ENCODE peak calls at places on chromosomes 7 and 10, in nine cellular contexts. S, X, V, L, R, P, Y, M and B are unnamed samples.
A peak's percentile ranks its signal among the peaks of the same experiment; 100 is the strongest.

GRCh38 chr7:100799037-100799896 is 28.1 kb downstream of the EPHB4 start:
- DNase-seq in V (no peak), P (peak; percentile 53), M (no peak), X (peak; percentile 52), S (peak; percentile 75), R (peak; percentile 46), L (no peak), Y (peak; percentile 73), B (peak; percentile 43)

GRCh38 chr7:159144756-159145543 is at the start of gene VIPR2:
- DNase-seq in X (no peak), S (no peak), L (no peak), Y (no peak), R (no peak), P (peak; percentile 50), V (peak; percentile 74), M (no peak), B (no peak)

GRCh38 chr10:73169320-73169719 is 1.4 kb downstream of the FAM149B1 start:
- DNase-seq in M (no peak), S (no peak), P (no peak), L (no peak), Y (no peak), V (no peak), X (no peak), R (no peak), B (no peak)

GRCh38 chr10:86899670-86900276 is 57.6 kb downstream of the MMRN2 start:
- DNase-seq in L (peak; percentile 15), Y (peak; percentile 66), V (no peak), M (no peak), S (peak; percentile 63), X (peak; percentile 77), R (peak; percentile 44), P (no peak), B (peak; percentile 87)

GRCh38 chr10:48608279-48608681 is 3.4 kb upstream of the ARHGAP22 start:
- DNase-seq in L (no peak), X (no peak), Y (peak; percentile 29), R (peak; percentile 48), V (no peak), P (no peak), M (no peak), S (peak; percentile 32), B (no peak)

GRCh38 chr7:117069379-117069778 is 116.1 kb downstream of the ST7 start:
- DNase-seq in L (no peak), R (no peak), X (no peak), V (no peak), Y (no peak), P (no peak), M (no peak), S (no peak), B (no peak)

GRCh38 chr10:93436577-93436976 is 45.6 kb downstream of the MYOF start:
- DNase-seq in R (peak; percentile 77), S (no peak), Y (no peak), M (peak; percentile 84), P (no peak), L (peak; percentile 56), V (no peak), X (peak; percentile 99), B (no peak)

GRCh38 chr7:28904539-28905143 is 53.5 kb downstream of the TRIL start:
- DNase-seq in R (no peak), Y (no peak), S (no peak), V (no peak), X (no peak), L (no peak), M (no peak), P (no peak), B (no peak)

GRCh38 chr10:14758994-14759664 is 15.6 kb downstream of the FAM107B start:
- DNase-seq in L (no peak), V (no peak), P (no peak), X (no peak), Y (no peak), R (no peak), M (no peak), S (peak; percentile 70), B (no peak)

GRCh38 chr10:22369433-22370072 is 24.3 kb downstream of the SPAG6 start:
- DNase-seq in X (no peak), Y (no peak), S (no peak), R (peak; percentile 19), L (no peak), P (no peak), V (no peak), M (no peak), B (no peak)

GRCh38 chr10:86658751-86659150 is 4.4 kb downstream of the OPN4 start:
- DNase-seq in M (no peak), X (no peak), L (no peak), S (no peak), V (peak; percentile 65), R (no peak), P (no peak), Y (no peak), B (no peak)

GRCh38 chr10:92387289-92387940 is 96.4 kb downstream of the MARCHF5 start:
- DNase-seq in M (peak; percentile 16), X (peak; percentile 58), P (no peak), L (no peak), R (peak; percentile 17), V (no peak), S (no peak), Y (no peak), B (peak; percentile 15)

GRCh38 chr7:28481131-28481926 is 69.0 kb downstream of the CREB5 start:
- DNase-seq in Y (no peak), R (no peak), P (no peak), L (no peak), M (peak; percentile 23), X (peak; percentile 57), S (no peak), V (no peak), B (no peak)

GRCh38 chr7:11548532-11548931 is 283.5 kb downstream of the THSD7A start:
- DNase-seq in X (peak; percentile 10), L (no peak), P (no peak), Y (no peak), R (no peak), S (no peak), M (no peak), V (no peak), B (no peak)

GRCh38 chr7:82264752-82265305 is 178.7 kb downstream of the CACNA2D1 start:
- DNase-seq in L (no peak), R (no peak), S (no peak), Y (no peak), V (no peak), X (no peak), M (no peak), P (no peak), B (no peak)

GRCh38 chr10:96664563-96664962 is 55.8 kb downstream of the PIK3AP1 start:
- DNase-seq in X (no peak), P (no peak), M (no peak), R (no peak), S (no peak), Y (no peak), L (no peak), V (no peak), B (no peak)

GRCh38 chr10:65735382-65735781 is 1190.5 kb upstream of the LRRTM3 start:
- DNase-seq in X (no peak), V (no peak), Y (no peak), P (no peak), M (no peak), L (no peak), R (no peak), S (no peak), B (no peak)

GRCh38 chr10:95276367-95277200 is 14.2 kb downstream of the PDLIM1 start:
- DNase-seq in S (no peak), Y (no peak), M (no peak), P (no peak), V (no peak), X (no peak), R (peak; percentile 89), L (no peak), B (no peak)

GRCh38 chr10:17472481-17473227 is 18.3 kb upstream of the ST8SIA6 start:
- DNase-seq in M (no peak), S (no peak), X (no peak), L (no peak), R (no peak), P (no peak), V (no peak), Y (no peak), B (no peak)

GRCh38 chr7:34091330-34091917 is 186.1 kb downstream of the BMPER start:
- DNase-seq in X (peak; percentile 65), P (no peak), L (no peak), S (peak; percentile 33), R (peak; percentile 42), Y (no peak), M (peak; percentile 18), V (no peak), B (no peak)
- TF ChIP-seq CTCF in X (peak; percentile 58), P (peak; percentile 46), L (no peak), S (peak; percentile 20), R (peak; percentile 64), Y (no peak), M (peak; percentile 51), V (peak; percentile 28), B (no peak)

DNA sequence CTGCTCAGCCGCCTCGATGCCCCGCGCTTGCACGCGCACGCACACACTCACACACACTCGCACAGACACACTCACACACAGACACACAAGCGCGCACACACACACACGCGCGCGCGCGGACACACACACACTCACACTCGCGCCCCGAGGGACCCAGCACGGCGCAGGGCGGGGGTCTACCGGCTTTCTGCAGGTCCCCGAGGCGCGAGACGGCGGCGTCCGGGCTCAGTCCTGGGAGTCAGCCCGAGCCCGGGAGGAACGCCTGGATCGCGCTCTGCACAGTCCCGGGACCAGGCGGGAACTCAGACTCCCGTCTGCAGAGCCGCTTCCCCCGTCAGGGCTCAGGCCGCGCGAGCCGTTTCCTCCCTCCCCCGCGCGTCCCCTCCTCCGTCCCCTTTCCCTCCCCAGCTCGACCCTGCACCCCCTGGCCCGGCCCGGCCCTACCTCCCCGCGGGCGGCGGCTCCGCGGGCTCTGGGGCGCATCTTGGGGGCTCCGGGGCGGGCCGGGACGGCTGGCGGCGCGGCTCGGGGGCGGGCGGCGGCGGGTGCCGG is 477 bp downstream of the DENND2A start:
- DNase-seq in V (peak; percentile 82), S (peak; percentile 34), M (no peak), P (peak; percentile 57), R (no peak), X (peak; percentile 52), L (no peak), Y (no peak), B (no peak)
- H3K4me3 ChIP-seq in V (peak overlapping the region; percentile 39), S (peak overlapping the region; percentile 58), M (peak overlapping the region; percentile 79), P (peak overlapping the region; percentile 73), R (peak overlapping the region; percentile 13), X (peak overlapping the region; percentile 71), L (peak overlapping the region; percentile 72), Y (peak overlapping the region; percentile 47), B (peak overlapping the region; percentile 14)

DNA sequence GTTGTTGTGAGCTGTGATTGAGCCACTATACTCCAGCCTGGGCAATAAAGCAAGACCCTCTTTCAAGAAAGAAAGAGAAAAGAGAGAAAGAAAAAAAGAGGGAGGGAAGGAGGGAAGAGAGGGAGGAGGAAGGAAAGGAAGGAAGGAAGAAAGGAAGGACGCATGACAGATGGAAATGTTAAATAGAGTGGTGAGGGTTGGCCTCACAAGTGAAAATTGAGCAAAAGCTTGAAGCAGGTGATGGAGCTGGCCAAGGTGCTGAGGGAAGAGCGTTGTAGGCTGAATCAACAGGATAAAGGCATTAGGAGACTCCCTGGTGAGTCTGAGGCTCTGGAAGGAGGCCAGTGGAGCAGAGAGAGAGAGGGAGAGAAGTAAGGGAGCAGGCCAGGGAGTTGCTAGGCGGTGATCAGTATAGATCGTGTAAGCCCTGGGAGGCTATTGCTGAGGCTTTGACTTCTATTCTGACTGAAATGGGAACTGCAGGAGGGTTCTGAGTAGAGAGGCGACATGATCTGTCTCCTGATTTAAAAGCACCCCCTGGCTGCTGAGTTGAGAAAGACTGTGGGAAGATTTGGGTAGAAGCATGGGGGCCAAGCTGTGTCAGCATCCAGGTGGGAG is 26.5 kb upstream of the TMEM248 start:
- DNase-seq in P (no peak), V (no peak), L (no peak), S (no peak), M (no peak), Y (no peak), R (peak; percentile 14), X (peak; percentile 65), B (no peak)
- TF ChIP-seq CTCF in P (peak; percentile 21), V (no peak), L (no peak), S (no peak), M (peak; percentile 4), Y (no peak), R (no peak), X (no peak), B (no peak)

GRCh38 chr7:22350466-22351328 is 6.3 kb downstream of the RAPGEF5 start:
- DNase-seq in V (no peak), L (no peak), S (no peak), Y (no peak), R (peak; percentile 44), P (no peak), M (no peak), X (peak; percentile 13), B (no peak)
- H3K4me3 ChIP-seq in V (no peak overlapping the region), L (no peak overlapping the region), S (no peak overlapping the region), Y (no peak overlapping the region), R (no peak overlapping the region), P (no peak overlapping the region), M (no peak overlapping the region), X (no peak overlapping the region), B (no peak overlapping the region)